ENCODE peak calls at places on chromosomes 5 and 9, in six cellular contexts. L is GM23338, A is breast epithelium, Y is SK-N-SH, V is spleen, Q is prostate gland. M is an unnamed sample.
A peak's percentile ranks its signal among the peaks of the same experiment; 100 is the strongest.

GRCh38 chr5:170614071-170614490 is 110.3 kb downstream of the KCNIP1 start:
- DNase-seq in A (no peak), L (no peak), V (peak; percentile 30), Y (peak; percentile 69), Q (no peak), M (no peak)

GRCh38 chr5:123800640-123801039 is 288.7 kb downstream of the CSNK1G3 start:
- DNase-seq in V (no peak), Y (no peak), L (no peak), Q (no peak), A (no peak), M (no peak)

GRCh38 chr5:172793577-172794488 is 22.8 kb upstream of the DUSP1 start:
- DNase-seq in Q (no peak), V (no peak), A (no peak), Y (no peak), L (no peak), M (no peak)

GRCh38 chr5:66666778-66667177 is 70.6 kb downstream of the MAST4 start:
- DNase-seq in V (no peak), Y (no peak), L (peak; percentile 16), A (no peak), Q (no peak), M (no peak)

GRCh38 chr5:92749943-92750342 is 831.1 kb downstream of the NR2F1-AS1 start:
- DNase-seq in L (peak; percentile 59), Q (no peak), Y (no peak), A (no peak), V (no peak), M (no peak)

GRCh38 chr9:86163503-86163902 is 64.1 kb upstream of the GOLM1 start:
- DNase-seq in A (no peak), Q (no peak), L (no peak), Y (no peak), V (no peak), M (no peak)

GRCh38 chr9:128149951-128150593 is 819 bp downstream of the LCN2 start:
- DNase-seq in V (peak; percentile 55), Y (no peak), Q (no peak), A (no peak), L (no peak), M (no peak)

GRCh38 chr9:71944754-71945409 is 33.4 kb downstream of the C9orf85 start:
- DNase-seq in V (no peak), Y (no peak), L (no peak), Q (peak; percentile 45), A (no peak), M (no peak)

GRCh38 chr5:53983568-53984465 is 326.6 kb downstream of the ARL15 start:
- DNase-seq in L (no peak), A (no peak), Q (no peak), Y (no peak), V (no peak), M (no peak)

GRCh38 chr5:75526065-75526464 is 14.4 kb downstream of the POLK start:
- DNase-seq in Q (no peak), Y (no peak), A (no peak), V (no peak), L (no peak), M (no peak)

GRCh38 chr5:151213803-151214613 is 9.9 kb downstream of the CCDC69 start:
- DNase-seq in V (peak; percentile 97), L (peak; percentile 65), Q (no peak), Y (no peak), A (peak; percentile 46), M (no peak)

GRCh38 chr9:136792321-136793062 is 1.3 kb downstream of the TMEM141 start:
- DNase-seq in Y (no peak), Q (no peak), A (no peak), V (peak; percentile 86), L (no peak), M (no peak)

GRCh38 chr9:127991017-127991756 is 10.4 kb upstream of the EEIG1 start:
- DNase-seq in V (no peak), Y (no peak), A (no peak), Q (no peak), L (no peak), M (no peak)

GRCh38 chr5:79511945-79512493 is 1.9 kb downstream of the HOMER1 start:
- DNase-seq in Q (no peak), Y (no peak), A (no peak), L (no peak), V (no peak), M (no peak)

GRCh38 chr9:124452326-124452725 is 2.1 kb downstream of the ADGRD2 start:
- DNase-seq in A (peak; percentile 30), Y (peak; percentile 27), L (no peak), V (peak; percentile 32), Q (no peak), M (no peak)

GRCh38 chr5:50666261-50667078 is at the start of gene PARP8:
- DNase-seq in A (peak; percentile 31), Y (peak; percentile 83), Q (peak; percentile 26), V (peak; percentile 92), L (peak; percentile 81), M (no peak)

GRCh38 chr5:179301796-179302195 is 43.5 kb downstream of the ADAMTS2 start:
- DNase-seq in Y (no peak), Q (no peak), V (peak; percentile 69), L (no peak), A (no peak), M (no peak)

GRCh38 chr5:14659821-14660607 is 4.5 kb upstream of the OTULIN start:
- DNase-seq in L (no peak), V (no peak), Y (no peak), Q (peak; percentile 83), A (peak; percentile 72), M (no peak)

DNA sequence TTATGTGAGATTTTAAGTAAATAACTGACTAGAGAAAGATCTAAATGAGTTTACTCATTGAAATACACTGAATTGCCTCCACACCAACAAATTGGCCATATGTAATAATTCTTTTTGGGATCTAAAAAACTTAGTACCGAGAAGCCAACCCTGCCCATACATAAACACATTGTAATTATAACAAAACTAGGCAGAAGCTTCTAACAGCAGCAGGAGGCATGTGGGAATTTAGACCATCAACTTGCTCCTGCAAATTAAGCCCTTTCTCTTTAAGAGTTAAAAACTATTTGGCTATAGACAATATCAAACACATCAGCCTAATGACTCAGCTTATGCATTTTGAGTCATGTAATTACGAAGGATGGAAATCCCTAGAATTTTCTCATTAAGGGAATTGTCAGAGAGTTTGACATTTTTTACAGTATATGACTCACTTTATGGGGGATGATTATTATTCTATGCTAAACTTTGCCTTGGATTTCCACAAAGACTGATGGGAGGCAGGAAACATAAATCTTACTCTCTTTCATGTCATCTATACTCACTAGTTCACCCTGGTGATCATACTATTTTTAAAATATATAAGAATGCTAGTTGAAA is 1.0 kb downstream of the IL7R start:
- DNase-seq in Y (no peak), Q (no peak), L (no peak), A (no peak), V (no peak), M (no peak)
- H3K4me3 ChIP-seq in Y (no peak overlapping the region), Q (no peak overlapping the region), L (no peak overlapping the region), A (no peak overlapping the region), V (peak overlapping the region; percentile 41), M (no peak overlapping the region)

GRCh38 chr9:27495480-27496133 is 28.5 kb upstream of the IFNK start:
- DNase-seq in L (no peak), Q (no peak), A (no peak), Y (no peak), V (no peak), M (no peak)
- TF ChIP-seq POLR2AphosphoS5 in L (no peak), Q (no peak), A (no peak), Y (no peak), V (no peak), M (no peak)

DNA sequence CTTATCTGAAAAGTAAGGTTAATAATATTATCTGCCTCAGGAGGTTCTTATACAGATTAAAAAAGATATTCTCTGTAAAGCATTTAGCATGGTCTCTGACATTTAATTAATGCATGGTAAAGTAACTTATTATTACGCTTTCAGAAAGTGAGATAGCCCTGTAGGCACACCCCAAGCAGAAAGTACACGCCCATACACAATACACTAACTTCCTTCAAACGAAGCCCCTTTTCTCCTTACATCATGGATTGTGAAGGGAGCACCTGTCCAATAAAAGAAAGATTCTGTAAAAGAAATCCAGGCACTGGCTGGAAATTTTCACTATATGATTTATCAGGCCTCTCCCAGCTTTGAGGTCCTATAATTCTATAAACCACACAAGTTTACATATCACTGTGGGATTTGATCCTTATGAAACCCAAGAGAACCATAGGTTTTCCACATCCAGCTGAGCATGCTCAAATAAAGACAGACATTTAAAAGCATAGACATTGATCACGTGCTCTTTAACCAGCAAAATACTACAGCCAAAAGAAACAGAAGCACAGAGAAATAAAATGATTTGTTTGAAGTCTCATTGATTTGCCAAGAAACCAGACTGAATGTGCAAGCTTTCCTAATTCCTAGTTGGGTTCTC is 14.1 kb upstream of the NR3C1 start:
- DNase-seq in V (no peak), L (no peak), Q (no peak), A (no peak), Y (no peak), M (no peak)
- H3K4me3 ChIP-seq in V (no peak overlapping the region), L (no peak overlapping the region), Q (no peak overlapping the region), A (no peak overlapping the region), Y (no peak overlapping the region), M (no peak overlapping the region)

GRCh38 chr9:122159925-122160246 is 178 bp downstream of the MORN5 start:
- DNase-seq in A (no peak), Y (no peak), V (no peak), Q (no peak), L (no peak), M (no peak)

GRCh38 chr9:122164286-122164685 is 4.6 kb downstream of the MORN5 start:
- DNase-seq in Y (no peak), Q (no peak), L (no peak), A (no peak), V (no peak), M (no peak)

GRCh38 chr9:122158202-122158601 is 1.4 kb downstream of the NDUFA8 start:
- DNase-seq in V (no peak), L (peak; percentile 71), Q (no peak), A (no peak), Y (peak; percentile 60), M (no peak)

GRCh38 chr9:122162415-122162814 is 2.7 kb downstream of the MORN5 start:
- DNase-seq in A (no peak), V (no peak), Q (no peak), L (no peak), Y (no peak), M (no peak)

GRCh38 chr9:122159026-122159924 is at the start of the genes MORN5 and NDUFA8:
- DNase-seq in V (peak; percentile 98), Y (peak; percentile 98), L (peak; percentile 98), Q (peak; percentile 91), A (peak; percentile 95), M (peak; percentile 98)
- TF ChIP-seq POLR2AphosphoS5 in V (peak; percentile 95), Y (peak; percentile 89), L (peak; percentile 97), Q (peak; percentile 99), A (peak; percentile 77), M (peak; percentile 96)